ENCODE peak calls at places on chromosome 12, in eight cellular contexts. C is SJCRH30; W is naive thymus-derived CD8-positive, alpha-beta T cell; O is HEK293T; K is NAMALWA; Q is NCI-H2081; S is stimulated activated CD4-positive, alpha-beta T cell treated with anti-CD3 and anti-CD28 coated beads, Interleukin-12 subunit alpha, Interleukin-12 subunit beta, amount 100 ng/mL, for 48 hours; B is IMR-90. L is an unnamed sample.

GRCh38 chr12:42636993-42637392 is 47.4 kb upstream of the PRICKLE1 start:
- DNase-seq in C (no peak), W (no peak), O (no peak), K (no peak), Q (no peak), S (no peak), B (no peak), L (no peak)

GRCh38 chr12:95802482-95803264 is 12.1 kb upstream of the NTN4 start:
- DNase-seq in C (no peak), W (no peak), O (no peak), K (no peak), Q (no peak), S (no peak), B (peak; percentile 93), L (no peak)

GRCh38 chr12:42759622-42760273 is 170.2 kb upstream of the PRICKLE1 start:
- DNase-seq in C (no peak), W (no peak), O (no peak), K (no peak), Q (no peak), S (no peak), B (peak; percentile 77), L (no peak)

GRCh38 chr12:12452326-12452725 is 95.4 kb downstream of the BORCS5 start:
- DNase-seq in C (no peak), W (no peak), O (no peak), K (no peak), Q (no peak), S (no peak), B (no peak), L (no peak)

GRCh38 chr12:20798561-20798960 is 11.9 kb upstream of the SLCO1B3 start:
- DNase-seq in C (peak; percentile 64), W (no peak), O (no peak), K (peak; percentile 13), Q (peak; percentile 42), S (no peak), B (no peak), L (no peak)

GRCh38 chr12:101552277-101552676 is 42.5 kb upstream of the MYBPC1 start:
- DNase-seq in C (peak; percentile 92), W (no peak), O (no peak), K (no peak), Q (no peak), S (no peak), B (peak; percentile 65), L (no peak)

GRCh38 chr12:49030119-49030518 is 11.5 kb upstream of the PRKAG1 start:
- DNase-seq in C (no peak), W (no peak), O (no peak), K (no peak), Q (no peak), S (no peak), B (no peak), L (no peak)

GRCh38 chr12:122998316-122998715 is 17.8 kb downstream of the ARL6IP4 start:
- DNase-seq in C (no peak), W (no peak), O (no peak), K (no peak), Q (no peak), S (no peak), B (no peak), L (no peak)

GRCh38 chr12:121573949-121574520 is 6.8 kb downstream of the KDM2B start:
- DNase-seq in C (no peak), W (no peak), O (no peak), K (no peak), Q (no peak), S (no peak), B (no peak), L (no peak)

GRCh38 chr12:67452119-67452805 is 183.1 kb downstream of the CAND1 start:
- DNase-seq in C (no peak), W (no peak), O (no peak), K (peak; percentile 60), Q (no peak), S (no peak), B (no peak), L (no peak)

GRCh38 chr12:113796852-113797534 is 169.1 kb downstream of the RBM19 start:
- DNase-seq in C (peak; percentile 32), W (no peak), O (no peak), K (no peak), Q (no peak), S (no peak), B (no peak), L (no peak)

GRCh38 chr12:121989266-121989950 is 32.3 kb upstream of the BCL7A start:
- DNase-seq in C (no peak), W (no peak), O (peak; percentile 63), K (no peak), Q (peak; percentile 78), S (no peak), B (no peak), L (no peak)

GRCh38 chr12:115920395-115921183 is 356.9 kb downstream of the MED13L start:
- DNase-seq in C (no peak), W (no peak), O (no peak), K (no peak), Q (no peak), S (no peak), B (peak; percentile 31), L (no peak)